ENCODE peak calls at places on chromosomes 1 and 21, in six cellular contexts. R is GM19239; M is Karpas-422; W is dermis blood vessel endothelial cell; X is EH; N is activated naive CD4-positive, alpha-beta T cell. L is an unnamed sample.
A peak's percentile ranks its signal among the peaks of the same experiment; 100 is the strongest.

GRCh38 chr1:101228424-101229134 is 8.2 kb upstream of the S1PR1 start:
- DNase-seq in R (no peak), M (no peak), W (no peak), X (no peak), N (no peak), L (no peak)

GRCh38 chr1:246066553-246066952 is 440.5 kb downstream of the SMYD3 start:
- DNase-seq in R (no peak), M (no peak), W (no peak), X (no peak), N (no peak), L (no peak)

GRCh38 chr1:236516929-236517704 is 6.7 kb upstream of the LGALS8 start:
- DNase-seq in R (no peak), M (no peak), W (no peak), X (peak; percentile 88), N (no peak), L (no peak)

GRCh38 chr1:163071381-163072255 is 2.5 kb downstream of the RGS4 start:
- DNase-seq in R (peak; percentile 14), M (peak; percentile 80), W (peak; percentile 88), X (peak; percentile 87), N (peak; percentile 0), L (peak; percentile 86)

GRCh38 chr21:36104306-36105300 is 30.3 kb upstream of the CBR3 start:
- DNase-seq in R (no peak), M (peak; percentile 40), W (peak; percentile 54), X (peak; percentile 38), N (peak; percentile 60), L (peak; percentile 83)

GRCh38 chr1:115160728-115161127 is 71.4 kb upstream of the TSPAN2 start:
- DNase-seq in R (no peak), M (no peak), W (no peak), X (peak; percentile 65), N (no peak), L (no peak)

GRCh38 chr1:2314803-2315710 is 76.3 kb downstream of the MORN1 start:
- DNase-seq in R (peak; percentile 93), M (peak; percentile 57), W (peak; percentile 70), X (peak; percentile 64), N (peak; percentile 69), L (peak; percentile 89)

GRCh38 chr1:164760585-164760968 is 201.6 kb downstream of the PBX1 start:
- DNase-seq in R (no peak), M (peak; percentile 22), W (no peak), X (no peak), N (no peak), L (no peak)

GRCh38 chr1:18557621-18558465 is 72.8 kb upstream of the PAX7 start:
- DNase-seq in R (no peak), M (peak; percentile 56), W (peak; percentile 10), X (peak; percentile 3), N (no peak), L (no peak)

GRCh38 chr21:24955275-24955961 is 651.9 kb downstream of the MRPL39 start:
- DNase-seq in R (peak; percentile 15), M (no peak), W (no peak), X (no peak), N (no peak), L (no peak)

GRCh38 chr1:166956872-166957271 is 18.5 kb downstream of the ILDR2 start:
- DNase-seq in R (no peak), M (no peak), W (no peak), X (no peak), N (no peak), L (no peak)

GRCh38 chr1:223473576-223474344 is 80.5 kb downstream of the CCDC185 start:
- DNase-seq in R (no peak), M (no peak), W (no peak), X (peak; percentile 3), N (no peak), L (no peak)

GRCh38 chr21:29318354-29318753 is 19.6 kb downstream of the BACH1 start:
- DNase-seq in R (no peak), M (no peak), W (no peak), X (peak; percentile 25), N (no peak), L (no peak)

GRCh38 chr21:38850277-38850951 is 44.7 kb downstream of the ETS2 start:
- DNase-seq in R (no peak), M (no peak), W (no peak), X (no peak), N (no peak), L (no peak)